ENCODE peak calls at places on chromosomes 6 and 20, in six cellular contexts. One of them, this sample, is unnamed.

GRCh38 chr6:163384510-163384909 is 30.0 kb upstream of the QKI start:
- DNase-seq in upper lobe of right lung: no peak
- DNase-seq in mesothelial cell of epicardium: no peak
- DNase-seq in activated CD4-positive, CD25-positive, alpha-beta regulatory T cell: no peak
- DNase-seq in sciatic nerve: no peak
- DNase-seq in astrocyte of the hippocampus: no peak
- DNase-seq in this sample: no peak

GRCh38 chr20:4083103-4083864 is 67.9 kb upstream of the RNF24 start:
- DNase-seq in mesothelial cell of epicardium: no peak
- DNase-seq in upper lobe of right lung: no peak
- DNase-seq in astrocyte of the hippocampus: peak
- DNase-seq in sciatic nerve: no peak
- DNase-seq in activated CD4-positive, CD25-positive, alpha-beta regulatory T cell: no peak
- DNase-seq in this sample: no peak

GRCh38 chr6:56370591-56371198 is 123.3 kb upstream of the COL21A1 start:
- DNase-seq in activated CD4-positive, CD25-positive, alpha-beta regulatory T cell: no peak
- DNase-seq in upper lobe of right lung: no peak
- DNase-seq in astrocyte of the hippocampus: peak
- DNase-seq in sciatic nerve: no peak
- DNase-seq in mesothelial cell of epicardium: no peak
- DNase-seq in this sample: peak

GRCh38 chr20:51579137-51579536 is 36.6 kb upstream of the NFATC2 start:
- DNase-seq in sciatic nerve: no peak
- DNase-seq in upper lobe of right lung: no peak
- DNase-seq in activated CD4-positive, CD25-positive, alpha-beta regulatory T cell: no peak
- DNase-seq in mesothelial cell of epicardium: no peak
- DNase-seq in astrocyte of the hippocampus: peak
- DNase-seq in this sample: no peak

GRCh38 chr6:34572585-34572984 is 16.5 kb upstream of the SPDEF start:
- DNase-seq in mesothelial cell of epicardium: no peak
- DNase-seq in upper lobe of right lung: no peak
- DNase-seq in astrocyte of the hippocampus: no peak
- DNase-seq in activated CD4-positive, CD25-positive, alpha-beta regulatory T cell: no peak
- DNase-seq in sciatic nerve: no peak
- DNase-seq in this sample: no peak

GRCh38 chr6:155290491-155290890 is 23.8 kb downstream of the TFB1M start:
- DNase-seq in upper lobe of right lung: no peak
- DNase-seq in astrocyte of the hippocampus: no peak
- DNase-seq in sciatic nerve: no peak
- DNase-seq in mesothelial cell of epicardium: no peak
- DNase-seq in activated CD4-positive, CD25-positive, alpha-beta regulatory T cell: no peak
- DNase-seq in this sample: no peak

GRCh38 chr20:43237651-43238050 is 47.9 kb upstream of the PTPRT start:
- DNase-seq in upper lobe of right lung: no peak
- DNase-seq in sciatic nerve: no peak
- DNase-seq in astrocyte of the hippocampus: no peak
- DNase-seq in mesothelial cell of epicardium: no peak
- DNase-seq in activated CD4-positive, CD25-positive, alpha-beta regulatory T cell: no peak
- DNase-seq in this sample: no peak

GRCh38 chr6:11785953-11786579 is 7.5 kb upstream of the ADTRP start:
- DNase-seq in activated CD4-positive, CD25-positive, alpha-beta regulatory T cell: no peak
- DNase-seq in astrocyte of the hippocampus: no peak
- DNase-seq in upper lobe of right lung: no peak
- DNase-seq in mesothelial cell of epicardium: no peak
- DNase-seq in sciatic nerve: no peak
- DNase-seq in this sample: peak

GRCh38 chr6:98831057-98832031 is 3.0 kb upstream of the POU3F2 start:
- DNase-seq in activated CD4-positive, CD25-positive, alpha-beta regulatory T cell: no peak
- DNase-seq in upper lobe of right lung: no peak
- DNase-seq in astrocyte of the hippocampus: peak
- DNase-seq in sciatic nerve: no peak
- DNase-seq in mesothelial cell of epicardium: no peak
- DNase-seq in this sample: peak

GRCh38 chr6:79070206-79070825 is 7.7 kb downstream of the PHIP start:
- DNase-seq in upper lobe of right lung: no peak
- DNase-seq in activated CD4-positive, CD25-positive, alpha-beta regulatory T cell: no peak
- DNase-seq in astrocyte of the hippocampus: peak
- DNase-seq in mesothelial cell of epicardium: no peak
- DNase-seq in sciatic nerve: no peak
- DNase-seq in this sample: no peak

GRCh38 chr6:105452924-105453756 is 50.3 kb upstream of the PREP start:
- DNase-seq in activated CD4-positive, CD25-positive, alpha-beta regulatory T cell: peak
- DNase-seq in sciatic nerve: peak
- DNase-seq in astrocyte of the hippocampus: peak
- DNase-seq in upper lobe of right lung: peak
- DNase-seq in mesothelial cell of epicardium: no peak
- DNase-seq in this sample: peak

GRCh38 chr20:62368629-62369507 is 1.8 kb upstream of the LAMA5 start:
- DNase-seq in activated CD4-positive, CD25-positive, alpha-beta regulatory T cell: no peak
- DNase-seq in mesothelial cell of epicardium: no peak
- DNase-seq in upper lobe of right lung: no peak
- DNase-seq in sciatic nerve: no peak
- DNase-seq in astrocyte of the hippocampus: peak
- DNase-seq in this sample: peak

GRCh38 chr6:26270121-26270861 is 94.7 kb upstream of the BTN3A2 start:
- DNase-seq in activated CD4-positive, CD25-positive, alpha-beta regulatory T cell: no peak
- DNase-seq in astrocyte of the hippocampus: peak
- DNase-seq in mesothelial cell of epicardium: no peak
- DNase-seq in upper lobe of right lung: no peak
- DNase-seq in sciatic nerve: no peak
- DNase-seq in this sample: no peak

GRCh38 chr6:107153061-107153460 is 37.7 kb upstream of the BEND3 start:
- DNase-seq in activated CD4-positive, CD25-positive, alpha-beta regulatory T cell: no peak
- DNase-seq in upper lobe of right lung: no peak
- DNase-seq in sciatic nerve: no peak
- DNase-seq in mesothelial cell of epicardium: no peak
- DNase-seq in astrocyte of the hippocampus: peak
- DNase-seq in this sample: no peak

GRCh38 chr6:40778918-40779317 is 191.8 kb upstream of the LRFN2 start:
- DNase-seq in activated CD4-positive, CD25-positive, alpha-beta regulatory T cell: no peak
- DNase-seq in sciatic nerve: no peak
- DNase-seq in upper lobe of right lung: no peak
- DNase-seq in mesothelial cell of epicardium: no peak
- DNase-seq in astrocyte of the hippocampus: no peak
- DNase-seq in this sample: no peak

GRCh38 chr6:97282726-97283617 is at the start of gene MMS22L:
- DNase-seq in astrocyte of the hippocampus: peak
- DNase-seq in activated CD4-positive, CD25-positive, alpha-beta regulatory T cell: peak
- DNase-seq in upper lobe of right lung: peak
- DNase-seq in mesothelial cell of epicardium: peak
- DNase-seq in sciatic nerve: peak
- DNase-seq in this sample: peak

GRCh38 chr6:13355043-13355945 is 27.0 kb upstream of the TBC1D7 start:
- DNase-seq in upper lobe of right lung: no peak
- DNase-seq in sciatic nerve: no peak
- DNase-seq in activated CD4-positive, CD25-positive, alpha-beta regulatory T cell: no peak
- DNase-seq in mesothelial cell of epicardium: no peak
- DNase-seq in astrocyte of the hippocampus: peak
- DNase-seq in this sample: no peak

GRCh38 chr20:4153251-4153650 is 137.9 kb upstream of the RNF24 start:
- DNase-seq in mesothelial cell of epicardium: no peak
- DNase-seq in astrocyte of the hippocampus: peak
- DNase-seq in activated CD4-positive, CD25-positive, alpha-beta regulatory T cell: no peak
- DNase-seq in sciatic nerve: no peak
- DNase-seq in upper lobe of right lung: peak
- DNase-seq in this sample: no peak

GRCh38 chr20:38680492-38681118 is 43.7 kb upstream of the SLC32A1 start:
- DNase-seq in astrocyte of the hippocampus: peak
- DNase-seq in upper lobe of right lung: no peak
- DNase-seq in mesothelial cell of epicardium: peak
- DNase-seq in sciatic nerve: no peak
- DNase-seq in activated CD4-positive, CD25-positive, alpha-beta regulatory T cell: no peak
- DNase-seq in this sample: no peak

GRCh38 chr6:148947621-148948444 is 201.0 kb downstream of the UST start:
- DNase-seq in activated CD4-positive, CD25-positive, alpha-beta regulatory T cell: peak
- DNase-seq in mesothelial cell of epicardium: peak
- DNase-seq in sciatic nerve: peak
- DNase-seq in astrocyte of the hippocampus: peak
- DNase-seq in upper lobe of right lung: peak
- DNase-seq in this sample: no peak

GRCh38 chr6:6057442-6058053 is 50.8 kb upstream of the NRN1 start:
- DNase-seq in upper lobe of right lung: no peak
- DNase-seq in astrocyte of the hippocampus: peak
- DNase-seq in mesothelial cell of epicardium: no peak
- DNase-seq in sciatic nerve: no peak
- DNase-seq in activated CD4-positive, CD25-positive, alpha-beta regulatory T cell: no peak
- DNase-seq in this sample: no peak

GRCh38 chr20:11453430-11453829 is 464.3 kb upstream of the BTBD3 start:
- DNase-seq in activated CD4-positive, CD25-positive, alpha-beta regulatory T cell: no peak
- DNase-seq in astrocyte of the hippocampus: no peak
- DNase-seq in upper lobe of right lung: no peak
- DNase-seq in sciatic nerve: no peak
- DNase-seq in mesothelial cell of epicardium: no peak
- DNase-seq in this sample: no peak

GRCh38 chr6:106037060-106037459 is 49.1 kb upstream of the PRDM1 start:
- DNase-seq in mesothelial cell of epicardium: no peak
- DNase-seq in upper lobe of right lung: no peak
- DNase-seq in astrocyte of the hippocampus: no peak
- DNase-seq in activated CD4-positive, CD25-positive, alpha-beta regulatory T cell: no peak
- DNase-seq in sciatic nerve: no peak
- DNase-seq in this sample: no peak

GRCh38 chr6:90068264-90068663 is 174.0 kb downstream of the GJA10 start:
- DNase-seq in activated CD4-positive, CD25-positive, alpha-beta regulatory T cell: no peak
- DNase-seq in sciatic nerve: no peak
- DNase-seq in upper lobe of right lung: no peak
- DNase-seq in astrocyte of the hippocampus: peak
- DNase-seq in mesothelial cell of epicardium: no peak
- DNase-seq in this sample: no peak

GRCh38 chr20:37954626-37955025 is 51.7 kb downstream of the VSTM2L start:
- DNase-seq in mesothelial cell of epicardium: no peak
- DNase-seq in sciatic nerve: no peak
- DNase-seq in activated CD4-positive, CD25-positive, alpha-beta regulatory T cell: no peak
- DNase-seq in astrocyte of the hippocampus: no peak
- DNase-seq in upper lobe of right lung: no peak
- DNase-seq in this sample: peak

GRCh38 chr6:106253731-106254130 is 71.8 kb downstream of the ATG5 start:
- DNase-seq in sciatic nerve: no peak
- DNase-seq in astrocyte of the hippocampus: peak
- DNase-seq in upper lobe of right lung: no peak
- DNase-seq in mesothelial cell of epicardium: no peak
- DNase-seq in activated CD4-positive, CD25-positive, alpha-beta regulatory T cell: no peak
- DNase-seq in this sample: no peak

This sample was measured in upper lobe of left lung.